ENCODE peak calls at places on chromosomes 7 and 10, in nine cellular contexts. M is thoracic aorta, W is SJSA1, X is lung, A is IMR-90, R is neuronal stem cell, Y is Peyer's patch, H is left ventricle myocardium inferior, O is neural progenitor cell. K is an unnamed sample. For H3K4me1, the result is how much of the 10 kb centered on the place peaks cover.

GRCh38 chr7:99440195-99440594 is 1.5 kb downstream of the CPSF4 start:
- DNase-seq in O (no peak), W (no peak), Y (no peak), X (no peak), H (no peak), A (peak), M (no peak), R (no peak), K (no peak)

GRCh38 chr7:129751916-129752315 is 140.4 kb downstream of the NRF1 start:
- DNase-seq in M (no peak), Y (no peak), W (no peak), X (no peak), O (no peak), R (no peak), A (no peak), H (no peak), K (no peak)

GRCh38 chr7:137998250-137998649 is 3.6 kb downstream of the CREB3L2 start:
- DNase-seq in R (no peak), Y (no peak), W (no peak), H (no peak), A (peak), O (no peak), M (no peak), X (no peak), K (no peak)

GRCh38 chr10:101839421-101840063 is 4.1 kb downstream of the KCNIP2 start:
- DNase-seq in H (peak), R (no peak), W (no peak), A (peak), M (no peak), Y (peak), O (peak), X (peak), K (no peak)

GRCh38 chr10:116143673-116144072 is 129.3 kb downstream of the GFRA1 start:
- DNase-seq in H (no peak), R (no peak), X (peak), W (no peak), A (no peak), M (no peak), O (no peak), Y (no peak), K (no peak)

GRCh38 chr10:113402602-113403001 is 150.3 kb upstream of the HABP2 start:
- DNase-seq in M (no peak), R (no peak), Y (no peak), A (no peak), O (no peak), H (no peak), W (no peak), X (no peak), K (no peak)

GRCh38 chr10:121598261-121599249 is at the start of gene FGFR2:
- DNase-seq in A (no peak), M (no peak), W (peak), H (peak), Y (peak), R (peak), O (peak), X (peak), K (peak)

GRCh38 chr10:112006407-112006806 is 177.2 kb downstream of the GPAM start:
- DNase-seq in H (no peak), R (no peak), X (no peak), A (no peak), W (no peak), O (no peak), Y (no peak), M (no peak), K (no peak)

GRCh38 chr7:68980011-68980410 is 618.3 kb upstream of the AUTS2 start:
- DNase-seq in Y (no peak), M (no peak), X (no peak), O (no peak), W (no peak), R (no peak), H (no peak), A (no peak), K (no peak)

GRCh38 chr7:116327751-116328150 is 117.4 kb downstream of the TES start:
- DNase-seq in H (no peak), O (no peak), A (peak), R (no peak), W (peak), M (no peak), Y (no peak), X (no peak), K (no peak)

GRCh38 chr7:64463636-64464375 is 99.1 kb downstream of the ZNF680 start:
- DNase-seq in M (peak), A (peak), R (no peak), W (no peak), H (peak), Y (peak), X (peak), O (no peak), K (peak)

GRCh38 chr10:81575007-81575406 is 300.0 kb upstream of the NRG3 start:
- DNase-seq in A (no peak), Y (no peak), M (no peak), W (no peak), X (no peak), H (no peak), R (no peak), O (no peak), K (no peak)

GRCh38 chr7:149225656-149226055 is 13.8 kb upstream of the ZNF212 start:
- DNase-seq in O (no peak), X (no peak), H (no peak), R (no peak), W (no peak), M (no peak), Y (no peak), A (no peak), K (no peak)

GRCh38 chr10:58373446-58373834 is 11.8 kb upstream of the TFAM start:
- DNase-seq in Y (no peak), M (no peak), X (no peak), A (no peak), H (no peak), O (no peak), W (no peak), R (no peak), K (no peak)

GRCh38 chr7:50629238-50629901 is 64.2 kb upstream of the DDC start:
- DNase-seq in X (peak), M (no peak), H (no peak), R (no peak), Y (no peak), W (no peak), A (no peak), O (no peak), K (no peak)

GRCh38 chr10:59708816-59709471 is 706 bp downstream of the SLC16A9 start:
- DNase-seq in W (no peak), X (no peak), A (no peak), R (peak), Y (no peak), M (no peak), H (peak), O (peak), K (peak)

GRCh38 chr10:44356139-44357115 is 28.5 kb downstream of the CXCL12 start:
- DNase-seq in A (no peak), W (no peak), R (no peak), H (no peak), M (no peak), X (no peak), Y (no peak), O (no peak), K (no peak)

GRCh38 chr7:35802649-35803048 is 1.8 kb downstream of the SEPTIN7 start:
- DNase-seq in R (no peak), O (peak), H (no peak), W (no peak), M (no peak), Y (no peak), X (no peak), A (peak), K (no peak)
- H3K4me1 ChIP-seq in R (under half), O (under half), H (half or more), W (under half), M (under half), Y (under half), X (under half), A (under half), K (under half)

GRCh38 chr10:90920986-90921643 is at the start of gene ANKRD1:
- DNase-seq in X (no peak), O (peak), A (peak), W (peak), Y (no peak), R (peak), M (no peak), H (peak), K (no peak)

GRCh38 chr10:90917231-90917967 is 3.5 kb downstream of the ANKRD1 start:
- DNase-seq in M (no peak), Y (no peak), W (no peak), O (no peak), A (no peak), R (no peak), H (no peak), X (no peak), K (no peak)

GRCh38 chr10:90921906-90922305 is 1.0 kb upstream of the ANKRD1 start:
- DNase-seq in Y (no peak), W (no peak), O (no peak), X (no peak), A (no peak), R (no peak), H (no peak), M (no peak), K (no peak)

GRCh38 chr10:90917968-90918318 is 2.9 kb downstream of the ANKRD1 start:
- DNase-seq in H (no peak), W (no peak), Y (no peak), M (no peak), X (no peak), A (no peak), R (no peak), O (no peak), K (no peak)

GRCh38 chr10:90919683-90920574 is 958 bp downstream of the ANKRD1 start:
- DNase-seq in O (no peak), X (no peak), W (no peak), A (no peak), Y (no peak), R (no peak), H (no peak), M (no peak), K (no peak)
- H3K4me3 ChIP-seq in O (no peak), X (peak), W (peak), A (no peak), Y (no peak), R (peak), H (peak), M (no peak), K (no peak)

GRCh38 chr10:13893926-13894325 is 307.2 kb downstream of the PRPF18 start:
- DNase-seq in W (no peak), A (peak), Y (no peak), R (no peak), O (no peak), X (no peak), M (no peak), H (no peak), K (no peak)

GRCh38 chr10:13890617-13891541 is 304.1 kb downstream of the PRPF18 start:
- DNase-seq in O (peak), M (no peak), H (no peak), A (peak), Y (no peak), W (no peak), X (no peak), R (peak), K (no peak)

GRCh38 chr10:13892871-13893270 is 306.1 kb downstream of the PRPF18 start:
- DNase-seq in Y (no peak), R (no peak), W (no peak), M (no peak), X (no peak), A (no peak), H (no peak), O (no peak), K (no peak)

GRCh38 chr10:13890233-13890616 is 303.5 kb downstream of the PRPF18 start:
- DNase-seq in X (no peak), Y (no peak), O (no peak), R (no peak), M (no peak), A (peak), H (no peak), W (no peak), K (no peak)

GRCh38 chr10:13891542-13892431 is 305.0 kb downstream of the PRPF18 start:
- DNase-seq in Y (no peak), O (peak), A (no peak), X (no peak), H (peak), M (no peak), R (peak), W (no peak), K (no peak)
- H3K4me1 ChIP-seq in Y (under half), O (under half), A (under half), X (under half), H (half or more), M (under half), R (under half), W (under half), K (under half)

GRCh38 chr10:88211230-88211629 is 347.8 kb downstream of the PTEN start:
- DNase-seq in O (no peak), X (no peak), W (no peak), R (no peak), A (no peak), M (no peak), Y (no peak), H (no peak), K (no peak)
- H3K4me3 ChIP-seq in O (no peak), X (no peak), W (no peak), R (no peak), A (no peak), M (no peak), Y (no peak), H (no peak), K (no peak)

GRCh38 chr10:29722777-29723176 is 88.0 kb upstream of the SVIL start:
- DNase-seq in O (no peak), H (no peak), M (no peak), R (no peak), A (no peak), Y (no peak), X (no peak), W (no peak), K (no peak)
- H3K4me1 ChIP-seq in O (under half), H (under half), M (half or more), R (under half), A (under half), Y (under half), X (under half), W (under half), K (under half)

GRCh38 chr7:365593-365992 is 75.6 kb downstream of the FOXL3 start:
- DNase-seq in A (no peak), H (peak), Y (no peak), R (no peak), O (no peak), W (no peak), X (no peak), M (no peak), K (no peak)
- H3K4me3 ChIP-seq in A (no peak), H (no peak), Y (no peak), R (no peak), O (no peak), W (no peak), X (no peak), M (no peak), K (no peak)

GRCh38 chr10:103839513-103839864 is 15.9 kb downstream of the SH3PXD2A start:
- DNase-seq in O (no peak), W (no peak), R (no peak), A (no peak), H (no peak), M (no peak), Y (no peak), X (no peak), K (no peak)
- H3K4me1 ChIP-seq in O (under half), W (under half), R (under half), A (under half), H (half or more), M (under half), Y (under half), X (half or more), K (under half)

K was measured in prostate gland.